ENCODE peak calls at places on chromosomes 11 and 22, in eight cellular contexts. Z is colonic mucosa; E is stomach; M is left ventricle myocardium inferior; F is IMR-90; Q is heart left ventricle; B is CD8-positive, alpha-beta T cell; N is PC-3. D is an unnamed sample.

GRCh38 chr22:26428515-26429457 is at the start of gene ASPHD2:
- DNase-seq in Z (peak; percentile 69), E (peak; percentile 73), M (peak; percentile 41), F (peak; percentile 51), Q (peak; percentile 53), B (peak; percentile 88), N (peak; percentile 33), D (peak; percentile 82)

GRCh38 chr11:119101759-119102423 is at the start of gene DPAGT1:
- DNase-seq in Z (peak; percentile 94), E (peak; percentile 91), M (peak; percentile 86), F (peak; percentile 97), Q (peak; percentile 92), B (peak; percentile 87), N (peak; percentile 99), D (peak; percentile 91)

GRCh38 chr11:94557992-94558391 is 9.2 kb upstream of the PIWIL4 start:
- DNase-seq in Z (no peak), E (no peak), M (no peak), F (peak; percentile 49), Q (no peak), B (no peak), N (no peak), D (no peak)

GRCh38 chr11:2142762-2143202 is 3.6 kb upstream of the IGF2 start:
- DNase-seq in Z (no peak), E (no peak), M (no peak), F (peak; percentile 52), Q (no peak), B (no peak), N (peak; percentile 60), D (no peak)

GRCh38 chr11:46122955-46123354 is 1.7 kb upstream of the PHF21A start:
- DNase-seq in Z (no peak), E (no peak), M (no peak), F (peak; percentile 53), Q (no peak), B (no peak), N (peak; percentile 29), D (no peak)

GRCh38 chr11:62974848-62975522 is 9.8 kb downstream of the SLC22A6 start:
- DNase-seq in Z (peak; percentile 88), E (peak; percentile 72), M (peak; percentile 56), F (no peak), Q (peak; percentile 71), B (no peak), N (peak; percentile 55), D (peak; percentile 73)

GRCh38 chr11:95911369-95911759 is 12.5 kb downstream of the MTMR2 start:
- DNase-seq in Z (no peak), E (no peak), M (no peak), F (no peak), Q (no peak), B (no peak), N (no peak), D (no peak)

GRCh38 chr11:120562806-120563425 is 51.4 kb downstream of the GRIK4 start:
- DNase-seq in Z (no peak), E (no peak), M (no peak), F (no peak), Q (peak; percentile 51), B (no peak), N (no peak), D (no peak)

GRCh38 chr11:33735426-33736147 is 636 bp downstream of the CD59 start:
- DNase-seq in Z (peak; percentile 71), E (peak; percentile 50), M (peak; percentile 39), F (no peak), Q (peak; percentile 45), B (peak; percentile 61), N (no peak), D (peak; percentile 80)

GRCh38 chr11:44258190-44258489 is 51.8 kb downstream of the ALX4 start:
- DNase-seq in Z (no peak), E (no peak), M (no peak), F (peak; percentile 31), Q (no peak), B (no peak), N (no peak), D (no peak)

GRCh38 chr11:35145249-35145648 is 6.3 kb downstream of the CD44 start:
- DNase-seq in Z (no peak), E (peak; percentile 50), M (no peak), F (peak; percentile 60), Q (no peak), B (no peak), N (peak; percentile 81), D (no peak)

GRCh38 chr11:1203505-1204271 is 19.2 kb upstream of the MUC5B start:
- DNase-seq in Z (peak; percentile 38), E (peak; percentile 28), M (peak; percentile 10), F (no peak), Q (peak; percentile 18), B (no peak), N (peak; percentile 69), D (peak; percentile 60)

GRCh38 chr22:31344369-31345330 is 1.5 kb downstream of the PATZ1 start:
- DNase-seq in Z (peak; percentile 68), E (peak; percentile 63), M (peak; percentile 35), F (peak; percentile 57), Q (peak; percentile 48), B (peak; percentile 65), N (peak; percentile 39), D (peak; percentile 68)

DNA sequence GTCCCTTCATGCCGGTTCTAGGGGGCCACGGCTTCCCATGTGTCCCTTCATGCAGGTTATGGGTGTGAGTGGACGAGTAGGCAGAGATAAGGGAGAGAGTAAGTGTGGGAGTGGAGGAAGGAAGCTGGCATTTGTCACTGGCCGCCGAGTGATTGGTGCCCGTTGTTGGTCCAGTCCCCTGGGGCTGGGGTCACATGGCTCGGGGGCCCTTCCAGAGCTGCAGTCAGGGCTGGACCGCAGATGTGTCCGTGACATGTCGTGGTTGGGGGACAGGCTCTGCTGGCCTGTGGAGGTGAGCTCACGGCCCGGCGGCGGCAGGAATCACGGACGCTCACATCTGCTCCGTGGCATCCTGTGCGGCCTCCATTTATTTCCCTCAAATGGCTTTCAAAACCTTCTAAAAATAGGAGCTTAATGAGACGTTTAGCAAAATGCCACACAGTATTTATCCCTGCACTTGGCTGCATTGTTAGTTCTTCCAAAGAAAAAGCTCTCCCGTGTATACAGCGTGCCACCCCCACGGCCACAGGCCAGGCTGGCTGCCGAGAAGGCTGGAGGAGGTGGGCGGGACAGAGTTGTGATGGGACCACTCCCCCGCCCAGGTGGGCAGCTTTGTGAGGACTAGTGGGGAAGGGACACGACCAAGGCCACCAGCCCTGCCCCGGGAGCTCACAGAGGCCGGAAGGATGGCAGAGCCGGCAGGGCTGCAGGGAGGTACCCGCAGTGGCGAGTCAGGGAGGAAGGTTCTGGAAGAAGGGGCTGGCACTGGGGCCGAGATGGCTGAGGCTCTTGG is 386.7 kb downstream of the TBC1D22A start:
- DNase-seq in Z (no peak), E (no peak), M (no peak), F (no peak), Q (no peak), B (no peak), N (no peak), D (no peak)
- H3K4me3 ChIP-seq in Z (no peak overlapping the region), E (no peak overlapping the region), M (no peak overlapping the region), F (no peak overlapping the region), Q (no peak overlapping the region), B (no peak overlapping the region), N (no peak overlapping the region), D (no peak overlapping the region)

DNA sequence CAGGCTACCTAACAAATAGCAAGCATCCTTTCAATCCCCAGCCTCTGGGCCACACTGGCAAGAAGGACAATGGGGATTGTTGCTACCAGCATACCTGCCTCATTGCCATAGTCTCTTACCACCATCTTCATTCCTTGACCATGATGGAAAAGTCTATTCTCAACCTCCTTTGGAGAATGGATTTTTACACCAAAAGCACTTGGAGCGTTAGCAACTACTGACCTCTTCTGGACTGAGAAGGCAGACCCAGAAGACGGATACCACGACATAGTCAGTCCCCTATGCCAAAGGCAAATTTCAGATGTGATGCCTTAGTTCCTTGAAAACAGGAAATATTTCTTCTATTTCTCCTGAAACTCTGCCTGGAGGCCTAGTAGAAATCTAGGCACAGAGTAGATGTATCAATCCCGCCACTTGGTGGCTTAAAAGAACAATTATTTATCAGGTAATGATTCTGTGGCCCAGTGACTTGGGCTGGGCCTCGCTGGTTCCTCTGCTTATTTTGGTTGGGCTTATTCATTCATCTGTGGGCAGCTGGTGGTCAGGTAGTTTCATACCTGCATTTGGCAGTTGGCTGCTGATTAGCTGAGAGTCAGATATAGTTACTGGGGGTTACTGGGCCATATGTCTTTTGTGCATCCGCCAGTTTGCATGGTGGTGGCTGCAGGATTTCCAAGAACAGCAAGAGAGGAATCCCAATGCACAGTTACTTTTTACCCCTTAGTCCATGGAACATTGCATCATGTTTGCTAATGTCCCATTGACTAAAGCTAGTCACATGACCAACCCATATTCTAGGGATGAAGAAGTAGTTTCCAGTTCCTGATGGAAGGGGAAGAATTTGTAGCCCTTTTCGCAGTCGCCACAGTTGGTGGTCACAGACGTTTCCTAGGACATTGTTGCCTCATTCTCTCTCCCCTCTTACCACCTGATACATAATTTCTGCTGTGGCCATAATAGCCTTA is 75.2 kb downstream of the DHCR7 start:
- DNase-seq in Z (no peak), E (no peak), M (no peak), F (peak; percentile 50), Q (no peak), B (no peak), N (peak; percentile 61), D (no peak)
- TF ChIP-seq CTCF in Z (no peak), E (no peak), M (peak; percentile 37), F (peak; percentile 65), Q (no peak), B (no peak), N (peak; percentile 67), D (peak; percentile 26)

DNA sequence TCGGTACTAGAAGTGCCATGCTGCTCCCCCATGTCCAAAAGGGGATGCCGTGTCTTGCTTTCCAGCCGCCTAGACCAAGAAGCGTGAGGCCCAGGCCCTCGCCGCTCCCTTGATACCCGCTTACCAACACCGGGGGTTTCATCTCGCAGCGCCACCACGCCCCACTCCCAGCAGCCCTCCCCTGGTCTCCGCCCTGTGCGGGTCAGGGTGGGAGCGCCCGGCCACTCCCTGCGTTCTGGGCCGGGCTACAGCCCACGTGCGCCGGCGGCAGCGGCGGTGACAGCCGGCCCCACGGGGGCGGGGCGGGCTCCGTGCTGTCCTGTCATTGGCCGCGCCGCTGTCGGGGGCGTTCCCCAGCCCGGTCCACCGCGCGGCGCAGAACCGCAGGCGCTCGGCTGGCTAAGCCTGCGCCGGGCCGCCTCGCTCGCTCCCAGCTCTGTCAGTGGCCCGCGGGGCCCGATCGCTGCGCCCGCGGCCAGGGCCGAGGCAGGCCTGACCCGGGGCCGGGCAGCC is at the start of gene MICAL2:
- DNase-seq in Z (peak; percentile 91), E (peak; percentile 91), M (peak; percentile 92), F (peak; percentile 85), Q (peak; percentile 94), B (peak; percentile 85), N (peak; percentile 92), D (peak; percentile 96)
- H3K4me1 ChIP-seq in Z (peaks cover 3% of the 10 kb centered on the region), E (peaks cover 51% of the 10 kb centered on the region), M (peaks cover 71% of the 10 kb centered on the region), F (peaks cover 30% of the 10 kb centered on the region), Q (peaks cover 52% of the 10 kb centered on the region), B (peaks cover 13% of the 10 kb centered on the region), N (peaks cover 26% of the 10 kb centered on the region), D (peaks cover 25% of the 10 kb centered on the region)

DNA sequence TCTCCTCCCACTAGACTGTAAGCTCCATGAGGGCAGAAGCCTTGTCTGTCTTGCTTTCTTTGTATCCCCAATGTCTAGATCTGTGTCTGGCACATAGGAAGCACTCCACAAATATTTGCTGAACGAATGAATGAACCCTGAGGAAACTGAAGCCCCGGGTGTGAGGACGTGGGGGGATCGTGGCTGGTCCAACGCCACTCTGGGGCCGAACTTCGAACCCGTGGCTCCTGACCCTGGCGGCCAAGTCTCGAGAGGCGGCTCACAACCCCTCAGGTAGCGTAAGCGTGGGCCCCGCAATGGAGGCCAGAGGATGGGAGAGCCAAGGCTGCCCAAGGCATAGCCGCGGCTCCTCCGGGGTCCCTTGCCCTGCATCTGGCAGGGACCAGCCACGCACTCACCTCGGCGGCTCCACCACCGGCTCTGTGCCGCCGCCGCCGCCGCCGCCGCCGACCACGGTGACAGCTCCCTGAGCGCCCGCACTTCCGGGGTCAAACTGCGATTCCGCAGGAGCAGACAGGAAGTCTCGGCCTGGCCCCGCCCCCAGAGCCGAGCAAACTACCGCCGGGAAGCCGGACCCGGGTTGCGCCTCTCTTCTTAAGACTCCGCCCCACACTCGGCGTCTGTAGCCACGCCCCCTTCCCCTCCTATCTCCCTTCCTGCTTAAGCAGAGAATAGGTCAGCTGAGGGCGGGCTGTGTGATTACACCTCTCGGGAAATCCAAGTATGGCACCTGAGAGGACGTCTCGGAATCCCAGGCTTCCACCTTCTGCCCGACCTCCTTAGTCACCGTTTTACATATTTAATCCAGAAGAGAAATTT is at the start of gene ASCC2:
- DNase-seq in Z (peak; percentile 100), E (peak; percentile 100), M (peak; percentile 100), F (peak; percentile 92), Q (peak; percentile 99), B (peak; percentile 99), N (peak; percentile 95), D (peak; percentile 100)
- H3K4me3 ChIP-seq in Z (peak within 1 kb of the TSS; percentile 93), E (peak within 1 kb of the TSS; percentile 81), M (peak within 1 kb of the TSS; percentile 78), F (peak within 1 kb of the TSS; percentile 81), Q (peak within 1 kb of the TSS; percentile 89), B (peak within 1 kb of the TSS; percentile 76), N (peak within 1 kb of the TSS; percentile 99), D (peak within 1 kb of the TSS; percentile 98)